ENCODE peak calls at places on chromosomes 1 and 21, in seven cellular contexts. N, I, B, C, T, Q and R are unnamed samples.

GRCh38 chr1:55214903-55215193 is 316 bp downstream of the USP24 start:
- DNase-seq in N (no peak), I (peak), B (no peak), C (no peak), T (no peak), Q (no peak), R (peak)

GRCh38 chr21:45455321-45456013 is 50.5 kb downstream of the COL18A1 start:
- DNase-seq in N (no peak), I (peak), B (no peak), C (no peak), T (no peak), Q (no peak), R (no peak)

GRCh38 chr1:114112775-114113174 is 40.9 kb downstream of the SYT6 start:
- DNase-seq in N (no peak), I (no peak), B (no peak), C (no peak), T (no peak), Q (no peak), R (no peak)

GRCh38 chr1:50183734-50184133 is 75.0 kb downstream of the ELAVL4 start:
- DNase-seq in N (no peak), I (no peak), B (no peak), C (no peak), T (no peak), Q (no peak), R (no peak)

GRCh38 chr1:155208656-155209372 is at the start of gene MTX1:
- DNase-seq in N (peak), I (peak), B (peak), C (peak), T (peak), Q (no peak), R (peak)

GRCh38 chr1:180636138-180636537 is 4.3 kb downstream of the XPR1 start:
- DNase-seq in N (no peak), I (no peak), B (no peak), C (no peak), T (no peak), Q (no peak), R (no peak)

GRCh38 chr1:180923024-180923841 is 10.5 kb downstream of the KIAA1614 start:
- DNase-seq in N (no peak), I (no peak), B (no peak), C (no peak), T (no peak), Q (no peak), R (no peak)

GRCh38 chr1:226250511-226250910 is 27.0 kb downstream of the MIXL1 start:
- DNase-seq in N (no peak), I (no peak), B (no peak), C (no peak), T (no peak), Q (no peak), R (no peak)

GRCh38 chr1:48677306-48678287 is 99.1 kb downstream of the BEND5 start:
- DNase-seq in N (peak), I (no peak), B (peak), C (peak), T (no peak), Q (peak), R (peak)

GRCh38 chr1:183019860-183020259 is 3.4 kb upstream of the LAMC1 start:
- DNase-seq in N (peak), I (no peak), B (no peak), C (no peak), T (no peak), Q (no peak), R (no peak)

GRCh38 chr1:239125027-239125426 is 261.3 kb upstream of the CHRM3 start:
- DNase-seq in N (no peak), I (no peak), B (no peak), C (no peak), T (no peak), Q (peak), R (no peak)

GRCh38 chr21:25273945-25274344 is 333.3 kb downstream of the MRPL39 start:
- DNase-seq in N (no peak), I (no peak), B (no peak), C (no peak), T (no peak), Q (no peak), R (no peak)

GRCh38 chr1:88451856-88452255 is 232.2 kb upstream of the PKN2 start:
- DNase-seq in N (no peak), I (no peak), B (no peak), C (no peak), T (no peak), Q (no peak), R (no peak)

GRCh38 chr1:32917521-32917920 is 16.3 kb upstream of the TMEM54 start:
- DNase-seq in N (no peak), I (no peak), B (no peak), C (no peak), T (no peak), Q (no peak), R (no peak)

GRCh38 chr1:91428182-91428798 is 23.7 kb upstream of the HFM1 start:
- DNase-seq in N (no peak), I (no peak), B (no peak), C (no peak), T (no peak), Q (no peak), R (no peak)

DNA sequence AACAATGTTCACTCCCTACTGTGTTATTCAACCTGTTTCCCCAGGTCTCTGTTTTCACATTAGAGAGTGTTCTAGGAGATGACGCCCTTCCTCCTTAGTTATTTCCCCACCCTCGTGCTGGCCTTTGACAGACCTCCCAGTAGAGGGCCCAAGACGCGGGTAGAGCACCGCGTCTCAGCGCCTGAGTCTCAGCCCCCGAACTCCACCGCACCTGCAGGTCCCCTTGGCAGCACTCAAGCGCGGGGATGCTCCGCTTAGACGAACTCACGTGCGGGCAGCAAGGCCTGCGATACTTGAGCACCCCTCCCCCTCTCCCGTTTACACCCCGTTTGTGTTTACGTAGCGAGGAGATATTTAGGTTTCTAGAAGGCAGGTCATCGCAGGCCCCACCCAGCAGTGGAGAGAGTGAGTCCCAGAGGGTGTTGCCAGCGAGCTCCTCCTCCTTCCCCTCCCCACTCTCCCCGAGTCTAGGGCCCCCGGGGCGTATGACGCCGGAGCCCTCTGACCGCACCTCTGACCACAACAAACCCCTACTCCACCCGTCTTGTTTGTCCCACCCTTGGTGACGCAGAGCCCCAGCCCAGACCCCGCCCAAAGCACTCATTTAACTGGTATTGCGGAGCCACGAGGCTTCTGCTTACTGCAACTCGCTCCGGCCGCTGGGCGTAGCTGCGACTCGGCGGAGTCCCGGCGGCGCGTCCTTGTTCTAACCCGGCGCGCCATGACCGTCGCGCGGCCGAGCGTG is at the start of gene CD55:
- DNase-seq in N (peak), I (peak), B (peak), C (peak), T (peak), Q (peak), R (peak)
- TF ChIP-seq CTCF in N (peak), I (no peak), B (peak), C (no peak), T (no peak), Q (peak), R (peak)

GRCh38 chr1:35564884-35565741 is 7.5 kb downstream of the NCDN start:
- DNase-seq in N (no peak), I (no peak), B (no peak), C (no peak), T (no peak), Q (no peak), R (no peak)
- TF ChIP-seq CTCF in N (no peak), I (no peak), B (peak), C (no peak), T (no peak), Q (no peak), R (no peak)

DNA sequence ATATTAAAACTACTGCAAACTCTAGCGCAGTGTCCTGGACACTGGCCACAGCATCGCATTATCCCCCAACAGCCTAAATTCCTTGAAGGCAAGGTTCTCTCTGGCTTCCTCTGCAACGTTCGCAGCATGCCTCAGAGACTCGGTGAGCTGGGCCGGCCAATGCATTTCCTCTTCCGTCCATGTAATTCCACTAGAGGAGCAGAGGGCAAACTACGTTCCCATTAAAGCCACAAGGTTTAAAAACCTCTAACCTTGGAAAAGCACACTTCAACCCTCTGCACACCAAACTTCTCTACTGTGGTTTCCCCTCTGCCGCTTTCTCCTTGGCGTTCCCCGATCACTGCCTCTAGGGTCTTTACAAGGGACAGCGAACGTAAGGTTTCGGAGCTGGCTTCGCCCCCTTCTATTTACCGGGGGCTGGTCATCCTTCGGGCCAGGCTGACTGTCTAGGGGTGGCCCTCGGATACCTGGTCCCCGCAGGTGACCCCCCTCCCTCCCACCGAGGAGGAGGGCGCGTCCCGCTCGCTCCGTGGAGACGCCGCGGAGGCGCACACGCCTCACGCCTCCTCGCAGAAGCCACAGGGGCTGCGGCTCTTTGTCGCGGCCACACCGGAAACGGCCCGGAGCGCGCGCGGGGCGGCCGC is 451 bp upstream of the SMYD2 start:
- DNase-seq in N (peak), I (no peak), B (no peak), C (peak), T (no peak), Q (no peak), R (no peak)
- TF ChIP-seq CTCF in N (no peak), I (no peak), B (no peak), C (no peak), T (no peak), Q (no peak), R (no peak)

GRCh38 chr1:42456010-42456753 is at the start of the genes PPCS and ZMYND12:
- DNase-seq in N (peak), I (peak), B (peak), C (peak), T (peak), Q (peak), R (peak)
- TF ChIP-seq CTCF in N (no peak), I (peak), B (no peak), C (no peak), T (no peak), Q (no peak), R (no peak)

GRCh38 chr1:44811234-44811633 is 2.9 kb downstream of the BTBD19 start:
- DNase-seq in N (no peak), I (no peak), B (no peak), C (no peak), T (peak), Q (no peak), R (no peak)

GRCh38 chr1:44808063-44808937 is at the start of gene BTBD19:
- DNase-seq in N (peak), I (peak), B (no peak), C (peak), T (peak), Q (no peak), R (peak)

GRCh38 chr1:44807364-44808062 is 362 bp upstream of the DYNLT4 start:
- DNase-seq in N (peak), I (peak), B (peak), C (peak), T (peak), Q (peak), R (peak)

GRCh38 chr1:44810101-44810761 is 1.9 kb downstream of the BTBD19 start:
- DNase-seq in N (no peak), I (peak), B (peak), C (no peak), T (peak), Q (no peak), R (no peak)

DNA sequence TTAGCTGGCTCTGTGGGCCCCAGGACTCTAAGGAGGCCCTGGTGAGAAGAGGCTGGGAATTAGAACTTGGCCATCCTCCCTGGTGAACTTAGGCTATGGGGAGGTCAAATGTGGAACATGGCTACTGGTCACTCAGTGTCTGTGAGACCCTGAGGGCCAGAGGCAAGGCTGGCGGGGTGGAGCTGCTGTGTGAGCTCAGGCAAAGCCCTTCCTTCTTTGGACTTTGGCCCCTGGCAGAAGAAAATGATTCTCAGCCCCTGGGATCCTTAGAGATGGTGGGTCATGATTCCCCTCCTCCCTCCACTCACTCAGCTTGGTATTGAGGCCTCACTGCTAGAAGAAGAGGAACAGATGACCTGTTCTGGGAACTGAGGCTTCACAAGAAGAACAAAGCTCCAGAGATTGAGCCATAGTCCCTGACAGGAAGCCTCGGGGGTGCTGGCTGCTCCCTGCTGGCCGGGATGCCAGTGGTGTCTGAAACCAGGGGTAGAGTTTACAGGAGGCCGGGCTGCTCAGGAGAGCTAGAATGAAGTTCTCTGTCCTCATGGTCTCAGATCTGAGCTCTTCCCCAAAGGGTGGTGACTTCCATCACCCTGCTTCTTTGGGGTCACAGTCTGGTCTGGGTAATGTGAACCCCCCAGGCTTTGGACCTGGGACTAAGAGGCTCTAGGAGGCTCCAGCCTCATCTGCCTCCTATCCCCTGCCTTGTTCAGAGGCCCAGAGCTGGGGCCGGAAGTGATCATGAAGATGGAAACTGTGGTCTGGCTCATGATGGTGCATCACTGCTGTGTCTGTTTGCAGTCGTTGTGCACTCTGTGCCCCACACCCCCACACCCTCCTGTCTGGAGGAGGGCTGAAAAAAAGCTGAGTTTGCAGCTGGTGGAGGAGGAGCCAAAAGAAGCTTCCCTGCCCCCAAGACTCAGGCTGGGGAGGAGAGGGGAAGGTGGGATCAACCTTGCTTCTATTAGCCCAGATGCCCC is 905 bp downstream of the BTBD19 start:
- DNase-seq in N (peak), I (peak), B (peak), C (no peak), T (peak), Q (no peak), R (peak)
- TF ChIP-seq CTCF in N (no peak), I (no peak), B (no peak), C (no peak), T (no peak), Q (peak), R (no peak)

GRCh38 chr1:159927887-159928431 is 2.7 kb upstream of the TAGLN2 start:
- DNase-seq in N (no peak), I (no peak), B (no peak), C (no peak), T (no peak), Q (no peak), R (peak)
- TF ChIP-seq CTCF in N (no peak), I (no peak), B (no peak), C (no peak), T (no peak), Q (no peak), R (no peak)